ENCODE peak calls at places on chromosomes 12 and 14, in ten cellular contexts. U, M, X, F, I, C, Q, S, N and L are unnamed samples.

GRCh38 chr12:56257491-56258067 is 605 bp downstream of the ANKRD52 start:
- DNase-seq in S (no peak), Q (no peak), M (no peak), X (peak; percentile 36), U (no peak), N (no peak), I (peak; percentile 21), F (no peak), C (no peak), L (no peak)

GRCh38 chr12:120457133-120457532 is 10.9 kb downstream of the GATC start:
- DNase-seq in F (no peak), U (no peak), S (no peak), N (no peak), I (no peak), Q (no peak), X (peak; percentile 14), M (no peak), C (no peak), L (no peak)

GRCh38 chr12:75820848-75821578 is 210.6 kb downstream of the PHLDA1 start:
- DNase-seq in X (no peak), M (peak; percentile 53), U (no peak), N (no peak), Q (peak; percentile 44), S (no peak), I (peak; percentile 98), C (no peak), F (no peak), L (no peak)

GRCh38 chr12:48927261-48927660 is 2.0 kb upstream of the FKBP11 start:
- DNase-seq in Q (no peak), I (peak; percentile 37), X (no peak), U (no peak), F (no peak), S (no peak), N (no peak), C (no peak), M (no peak), L (no peak)

GRCh38 chr12:110846615-110847566 is at the start of gene CCDC63:
- DNase-seq in Q (peak; percentile 45), F (peak; percentile 20), C (peak; percentile 44), N (no peak), X (peak; percentile 76), U (peak; percentile 34), S (peak; percentile 77), I (peak; percentile 16), M (peak; percentile 16), L (peak; percentile 60)

GRCh38 chr14:101761881-101762529 is 496 bp downstream of the PPP2R5C start:
- DNase-seq in N (no peak), M (no peak), I (no peak), C (no peak), Q (peak; percentile 78), S (peak; percentile 82), F (peak; percentile 44), U (peak; percentile 52), X (peak; percentile 36), L (no peak)

GRCh38 chr14:105340821-105341408 is 26.4 kb downstream of the PACS2 start:
- DNase-seq in C (no peak), M (no peak), U (no peak), Q (no peak), S (no peak), X (no peak), I (peak; percentile 46), F (no peak), N (no peak), L (no peak)

GRCh38 chr12:57332646-57333312 is 81.8 kb upstream of the STAC3 start:
- DNase-seq in S (no peak), C (no peak), I (peak; percentile 36), X (no peak), U (no peak), F (no peak), M (no peak), N (no peak), Q (no peak), L (no peak)

GRCh38 chr12:68733661-68734071 is 12.3 kb upstream of the SLC35E3 start:
- DNase-seq in S (no peak), X (no peak), F (no peak), I (peak; percentile 71), C (no peak), M (peak; percentile 81), N (no peak), U (no peak), Q (no peak), L (no peak)

GRCh38 chr14:90060312-90060964 is 1.4 kb upstream of the KCNK13 start:
- DNase-seq in U (peak; percentile 52), Q (peak; percentile 30), C (peak; percentile 16), X (peak; percentile 65), N (no peak), F (no peak), I (peak; percentile 40), M (peak; percentile 13), S (peak; percentile 70), L (no peak)

GRCh38 chr14:98189077-98189476 is 1082.9 kb downstream of the BCL11B start:
- DNase-seq in S (no peak), M (no peak), C (no peak), U (no peak), F (no peak), N (no peak), I (no peak), X (no peak), Q (no peak), L (no peak)

DNA sequence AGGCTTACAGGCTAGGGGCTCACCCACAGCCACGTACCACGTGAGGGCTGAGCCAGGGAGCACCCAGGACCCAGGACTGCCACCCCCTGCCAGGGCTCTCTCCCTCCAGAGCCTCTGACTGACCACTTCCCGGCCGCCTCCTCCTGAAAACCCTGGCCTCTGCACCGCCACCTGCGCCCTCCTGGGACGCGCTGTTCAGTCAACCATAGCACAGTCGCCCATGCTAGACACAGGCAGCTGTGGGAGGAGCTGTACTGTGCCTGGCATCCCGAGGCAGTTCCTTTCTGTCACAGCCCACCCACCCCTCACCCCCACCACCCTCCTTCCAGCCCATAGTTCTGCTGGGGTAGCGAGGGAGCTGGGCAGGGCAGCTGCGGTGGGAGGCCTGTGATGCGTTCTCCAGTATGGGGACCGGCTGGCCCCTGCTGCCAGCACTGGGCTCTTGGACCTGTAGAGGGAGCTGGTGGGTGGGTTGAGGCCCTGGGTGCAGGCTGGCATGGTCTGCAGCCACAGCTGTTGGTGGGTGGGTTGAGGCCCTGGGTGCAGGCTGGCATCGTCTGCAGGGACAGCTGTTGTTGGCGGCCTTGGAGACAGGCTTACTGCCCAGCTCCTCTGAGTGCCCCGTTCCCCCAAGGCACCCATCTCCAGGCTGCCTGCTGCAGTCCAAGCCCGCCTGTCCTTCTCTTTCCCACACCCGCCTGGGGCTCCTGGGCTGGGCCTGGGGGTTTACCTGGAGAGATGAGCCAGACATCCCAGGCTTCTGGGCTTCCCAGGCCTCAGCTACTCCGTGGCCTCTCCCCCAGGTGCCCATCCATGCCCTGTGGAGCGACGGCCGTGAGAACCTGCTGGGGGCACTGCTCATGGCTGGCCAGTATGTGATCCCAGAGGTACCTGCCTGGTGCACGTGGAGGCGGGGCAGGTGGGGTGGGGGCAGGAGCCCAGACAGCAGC is 11.5 kb downstream of the ASPG start:
- DNase-seq in U (no peak), N (peak; percentile 69), X (peak; percentile 46), C (no peak), S (peak; percentile 61), F (no peak), M (no peak), I (no peak), Q (no peak), L (no peak)
- TF ChIP-seq CTCF in U (peak; percentile 33), N (peak; percentile 41), X (no peak), C (no peak), S (no peak), F (no peak), M (peak; percentile 22), I (no peak), Q (no peak), L (no peak)

DNA sequence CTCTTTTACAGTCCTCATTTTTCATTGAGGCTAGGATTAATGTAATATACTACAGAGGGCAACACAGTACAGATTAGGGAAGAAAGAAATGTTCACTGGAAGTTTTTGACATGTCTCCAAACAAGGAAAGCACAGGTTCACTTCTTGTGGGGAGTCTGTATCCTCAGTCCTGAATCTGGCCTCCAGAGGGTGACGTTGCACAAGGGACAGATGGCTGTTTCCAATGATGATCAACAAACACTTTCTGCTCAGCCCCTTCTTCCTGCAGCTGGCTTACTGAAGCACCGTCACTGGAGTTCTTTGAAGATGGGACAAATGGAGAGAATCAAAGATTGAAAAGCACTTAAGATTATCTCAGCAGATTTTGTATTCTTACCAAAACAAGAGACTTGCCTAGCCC is 123.3 kb upstream of the OR4E1 start:
- DNase-seq in U (no peak), X (peak; percentile 28), Q (no peak), C (no peak), M (peak; percentile 7), N (no peak), S (no peak), I (no peak), F (no peak), L (no peak)
- TF ChIP-seq CTCF in U (no peak), X (no peak), Q (no peak), C (no peak), M (peak; percentile 13), N (no peak), S (no peak), I (no peak), F (no peak), L (no peak)

GRCh38 chr12:43551271-43551970 is 582 bp downstream of the ADAMTS20 start:
- DNase-seq in S (no peak), U (peak; percentile 18), N (peak; percentile 88), C (no peak), F (no peak), X (peak; percentile 36), M (no peak), Q (no peak), I (no peak), L (no peak)
- TF ChIP-seq CTCF in S (no peak), U (no peak), N (no peak), C (no peak), F (no peak), X (no peak), M (no peak), Q (no peak), I (no peak), L (no peak)

GRCh38 chr12:77540097-77540496 is 290.6 kb upstream of the NAV3 start:
- DNase-seq in C (no peak), N (no peak), U (no peak), I (no peak), Q (no peak), S (no peak), F (no peak), M (no peak), X (no peak), L (no peak)

GRCh38 chr12:77531912-77532311 is 298.8 kb upstream of the NAV3 start:
- DNase-seq in U (no peak), N (no peak), I (no peak), M (no peak), X (no peak), F (no peak), C (no peak), Q (no peak), S (no peak), L (no peak)

GRCh38 chr12:77535734-77536133 is 295.0 kb upstream of the NAV3 start:
- DNase-seq in X (no peak), C (no peak), M (no peak), U (no peak), S (no peak), Q (no peak), F (no peak), I (no peak), N (no peak), L (no peak)

DNA sequence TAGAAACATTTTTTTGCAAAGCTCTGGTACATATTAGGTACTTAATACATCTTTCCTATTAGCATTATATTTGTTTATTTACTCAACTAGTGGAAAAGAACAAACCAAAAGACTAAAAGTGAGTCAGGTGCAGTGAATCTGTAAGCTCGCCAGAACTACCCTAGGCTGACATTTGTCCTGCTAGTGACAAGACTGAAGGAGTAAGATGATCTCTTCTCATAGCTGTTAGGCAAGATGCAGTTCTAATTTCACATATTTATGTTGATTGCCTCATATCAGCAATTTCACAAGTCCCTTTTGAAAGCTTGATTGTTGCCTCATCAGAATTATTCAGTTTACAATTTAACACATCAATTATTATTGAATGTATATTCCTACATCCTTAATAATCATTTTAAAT is 293.0 kb upstream of the NAV3 start:
- DNase-seq in I (no peak), N (no peak), M (no peak), X (no peak), S (no peak), U (no peak), C (no peak), F (no peak), Q (no peak), L (no peak)
- TF ChIP-seq CTCF in I (no peak), N (no peak), M (no peak), X (no peak), S (no peak), U (no peak), C (no peak), F (no peak), Q (no peak), L (no peak)